ENCODE peak calls at places on chromosomes 3 and 15, in nine cellular contexts. J, E, S, T, V, Q, L, R and H are unnamed samples.

GRCh38 chr3:87269723-87270122 is 6.7 kb downstream of the POU1F1 start:
- DNase-seq in R (no peak), T (no peak), J (no peak), Q (no peak), S (no peak), L (no peak), V (no peak), E (no peak), H (no peak)

GRCh38 chr3:133573054-133573628 is 345 bp upstream of the CDV3 start:
- DNase-seq in V (peak; percentile 100), E (peak; percentile 100), J (peak; percentile 100), L (peak; percentile 100), Q (peak; percentile 100), R (peak; percentile 100), S (peak; percentile 86), T (peak; percentile 100), H (peak; percentile 100)

GRCh38 chr3:108342829-108343478 is 46.6 kb downstream of the HHLA2 start:
- DNase-seq in L (no peak), E (no peak), V (no peak), T (peak; percentile 8), Q (no peak), R (no peak), S (no peak), J (no peak), H (no peak)

GRCh38 chr15:89502867-89503595 is 6.6 kb upstream of the RHCG start:
- DNase-seq in L (no peak), T (no peak), S (no peak), Q (no peak), E (no peak), J (no peak), V (no peak), R (peak; percentile 69), H (peak; percentile 96)

GRCh38 chr3:12560505-12561188 is 3.8 kb downstream of the MKRN2 start:
- DNase-seq in L (no peak), V (no peak), T (no peak), J (no peak), S (no peak), Q (no peak), E (no peak), R (no peak), H (no peak)

GRCh38 chr3:66441124-66441523 is 59.7 kb downstream of the LRIG1 start:
- DNase-seq in S (no peak), J (no peak), R (no peak), V (no peak), E (no peak), Q (no peak), T (peak; percentile 40), L (no peak), H (no peak)

GRCh38 chr15:31268108-31268501 is 58.5 kb upstream of the KLF13 start:
- DNase-seq in S (no peak), E (peak; percentile 33), J (no peak), T (no peak), Q (peak; percentile 41), L (peak; percentile 46), V (no peak), R (no peak), H (peak; percentile 52)

GRCh38 chr3:139332092-139332491 is 11.7 kb upstream of the MRPS22 start:
- DNase-seq in E (no peak), L (no peak), Q (no peak), V (no peak), J (no peak), S (no peak), R (no peak), T (no peak), H (no peak)

GRCh38 chr15:66006986-66007385 is 137.7 kb downstream of the RAB11A start:
- DNase-seq in R (peak; percentile 89), L (no peak), J (no peak), Q (no peak), S (no peak), E (no peak), T (no peak), V (no peak), H (no peak)

GRCh38 chr3:50201573-50202315 is 3.3 kb upstream of the SLC38A3 start:
- DNase-seq in L (no peak), S (no peak), J (no peak), E (no peak), R (peak; percentile 55), T (no peak), Q (no peak), V (no peak), H (no peak)
- TF ChIP-seq CTCF in L (no peak), S (no peak), J (no peak), E (no peak), R (no peak), T (no peak), Q (no peak), V (no peak), H (no peak)

GRCh38 chr3:18428036-18428435 is 2.9 kb upstream of the SATB1 start:
- DNase-seq in R (no peak), Q (no peak), L (no peak), J (no peak), T (no peak), S (no peak), V (no peak), E (no peak), H (no peak)

GRCh38 chr3:18424213-18424861 is 802 bp downstream of the SATB1 start:
- DNase-seq in S (peak; percentile 13), E (no peak), Q (no peak), T (no peak), J (no peak), R (no peak), L (peak; percentile 67), V (peak; percentile 20), H (no peak)

GRCh38 chr3:18424862-18425640 is at the start of gene SATB1:
- DNase-seq in J (peak; percentile 72), E (peak; percentile 77), S (peak; percentile 38), L (peak; percentile 95), V (peak; percentile 69), T (peak; percentile 65), R (peak; percentile 57), Q (peak; percentile 87), H (no peak)

GRCh38 chr3:18426597-18426996 is 1.5 kb upstream of the SATB1 start:
- DNase-seq in T (no peak), S (no peak), E (no peak), Q (no peak), R (no peak), L (no peak), J (no peak), V (no peak), H (no peak)

GRCh38 chr3:18425641-18426403 is 683 bp upstream of the SATB1 start:
- DNase-seq in S (no peak), T (no peak), J (no peak), V (peak; percentile 79), R (peak; percentile 34), E (peak; percentile 52), Q (peak; percentile 58), L (peak; percentile 88), H (no peak)
- H3K27ac ChIP-seq in S (no peak overlapping the region), T (no peak overlapping the region), J (peak overlapping the region; percentile 95), V (peak overlapping the region; percentile 63), R (no peak overlapping the region), E (peak overlapping the region; percentile 83), Q (peak overlapping the region; percentile 85), L (no peak overlapping the region), H (peak overlapping the region; percentile 80)

GRCh38 chr3:129695203-129695602 is 88.7 kb upstream of the PLXND1 start:
- DNase-seq in V (no peak), Q (no peak), J (no peak), S (no peak), E (no peak), L (no peak), R (no peak), T (peak; percentile 63), H (no peak)

GRCh38 chr3:129694228-129694627 is 87.8 kb upstream of the PLXND1 start:
- DNase-seq in T (no peak), R (peak; percentile 77), J (no peak), E (no peak), S (no peak), V (no peak), Q (no peak), L (no peak), H (no peak)

GRCh38 chr3:129699635-129700034 is 93.2 kb upstream of the PLXND1 start:
- DNase-seq in R (no peak), V (no peak), T (no peak), E (no peak), Q (no peak), S (no peak), J (no peak), L (no peak), H (no peak)

GRCh38 chr3:129699199-129699598 is 92.7 kb upstream of the PLXND1 start:
- DNase-seq in V (no peak), T (no peak), S (no peak), E (no peak), Q (no peak), L (no peak), J (no peak), R (no peak), H (no peak)

GRCh38 chr3:129697229-129697970 is 90.9 kb upstream of the PLXND1 start:
- DNase-seq in J (no peak), R (no peak), T (no peak), E (no peak), S (no peak), L (no peak), Q (no peak), V (no peak), H (no peak)
- H3K9me3 ChIP-seq in J (no peaks in the 10 kb centered on the region), R (no peaks in the 10 kb centered on the region), T (no peaks in the 10 kb centered on the region), E (no peaks in the 10 kb centered on the region), S (peaks cover 2% of the 10 kb centered on the region), L (no peaks in the 10 kb centered on the region), Q (no peaks in the 10 kb centered on the region), V (no peaks in the 10 kb centered on the region), H (no peaks in the 10 kb centered on the region)

GRCh38 chr15:96321422-96322391 is 8.8 kb upstream of the NR2F2 start:
- DNase-seq in T (peak; percentile 68), V (no peak), Q (no peak), E (peak; percentile 54), R (no peak), S (no peak), L (peak; percentile 87), J (peak; percentile 19), H (no peak)
- TF ChIP-seq CTCF in T (peak; percentile 9), V (no peak), Q (no peak), E (no peak), R (no peak), S (no peak), L (peak; percentile 2), J (peak; percentile 30), H (no peak)

GRCh38 chr15:38829086-38829485 is 264.5 kb upstream of the RASGRP1 start:
- DNase-seq in J (no peak), V (no peak), L (no peak), T (no peak), S (no peak), R (no peak), E (no peak), Q (no peak), H (no peak)
- H3K27ac ChIP-seq in J (no peak overlapping the region), V (no peak overlapping the region), L (no peak overlapping the region), T (no peak overlapping the region), S (no peak overlapping the region), R (no peak overlapping the region), E (no peak overlapping the region), Q (no peak overlapping the region), H (no peak overlapping the region)

DNA sequence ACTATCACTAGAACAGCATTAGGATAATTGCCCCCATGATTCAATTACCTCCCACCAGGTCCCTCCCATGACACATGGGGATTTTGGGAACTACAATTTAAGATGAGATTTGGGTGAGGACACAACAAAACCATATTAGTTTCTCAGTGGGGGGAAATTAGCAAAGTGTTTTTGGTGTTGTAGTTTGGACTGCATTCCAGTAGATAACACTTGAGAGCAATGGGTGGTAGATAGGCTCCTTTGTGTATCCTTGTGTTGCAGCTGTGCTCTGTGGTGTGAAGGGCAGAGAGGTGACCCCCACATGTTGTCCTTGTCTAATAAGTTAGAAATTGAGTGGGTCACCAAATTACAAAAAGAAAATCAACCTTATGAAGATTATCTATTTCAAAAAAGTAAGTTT is 223.8 kb downstream of the SATB1 start:
- DNase-seq in V (no peak), R (no peak), J (no peak), E (no peak), L (no peak), S (no peak), T (no peak), Q (no peak), H (no peak)
- H3K9me3 ChIP-seq in V (no peaks in the 10 kb centered on the region), R (peaks cover 2% of the 10 kb centered on the region), J (peaks cover 18% of the 10 kb centered on the region), E (peaks cover 3% of the 10 kb centered on the region), L (no peaks in the 10 kb centered on the region), S (no peaks in the 10 kb centered on the region), T (no peaks in the 10 kb centered on the region), Q (no peaks in the 10 kb centered on the region), H (no peaks in the 10 kb centered on the region)